ENCODE peak calls at places on chromosomes 5 and 9, in eight cellular contexts. V is effector CD8-positive, alpha-beta T cell; C is tibial artery; N is endothelial cell; U is uterus; E is cardiac fibroblast; T is stimulated activated CD8-positive, alpha-beta memory T cell treated with anti-CD3 and anti-CD28 coated beads, Interleukin-12 subunit alpha, Interleukin-12 subunit beta, amount 100 ng/mL, for 1 hour; R is WTC11. K is an unnamed sample.

GRCh38 chr5:16005210-16005609 is 174.4 kb downstream of the MARCHF11 start:
- DNase-seq in V (no peak), C (no peak), N (no peak), U (no peak), E (no peak), T (no peak), R (no peak), K (no peak)

GRCh38 chr9:15729507-15729906 is 176.7 kb downstream of the CCDC171 start:
- DNase-seq in V (no peak), C (no peak), N (no peak), U (no peak), E (no peak), T (no peak), R (no peak), K (no peak)

GRCh38 chr9:96215841-96216240 is 86.1 kb downstream of the HSD17B3 start:
- DNase-seq in V (no peak), C (no peak), N (no peak), U (no peak), E (no peak), T (no peak), R (no peak), K (no peak)

GRCh38 chr5:108481355-108481931 is 99.5 kb upstream of the FBXL17 start:
- DNase-seq in V (no peak), C (no peak), N (no peak), U (no peak), E (peak; percentile 43), T (no peak), R (no peak), K (no peak)

GRCh38 chr9:17003576-17004240 is 131.1 kb upstream of the CNTLN start:
- DNase-seq in V (no peak), C (no peak), N (no peak), U (no peak), E (peak; percentile 61), T (no peak), R (no peak), K (no peak)

GRCh38 chr5:132268698-132269551 is 11.4 kb downstream of the PDLIM4 start:
- DNase-seq in V (no peak), C (no peak), N (no peak), U (peak; percentile 49), E (no peak), T (no peak), R (no peak), K (no peak)

GRCh38 chr5:150293091-150293941 is 3.7 kb upstream of the CAMK2A start:
- DNase-seq in V (no peak), C (no peak), N (no peak), U (no peak), E (no peak), T (no peak), R (no peak), K (no peak)

GRCh38 chr5:96718635-96719077 is 56.5 kb downstream of the CAST start:
- DNase-seq in V (no peak), C (peak; percentile 35), N (no peak), U (peak; percentile 44), E (peak; percentile 24), T (no peak), R (no peak), K (peak; percentile 81)

GRCh38 chr5:176736271-176736965 is 73.9 kb upstream of the UNC5A start:
- DNase-seq in V (no peak), C (peak; percentile 8), N (no peak), U (peak; percentile 3), E (no peak), T (no peak), R (peak; percentile 4), K (no peak)

GRCh38 chr9:94554439-94555331 is at the start of gene PCAT7:
- DNase-seq in V (no peak), C (no peak), N (peak; percentile 83), U (no peak), E (peak; percentile 59), T (no peak), R (peak; percentile 78), K (peak; percentile 35)

GRCh38 chr5:172901012-172901780 is 58.0 kb upstream of the RPL26L1 start:
- DNase-seq in V (no peak), C (peak; percentile 90), N (no peak), U (peak; percentile 94), E (peak; percentile 83), T (no peak), R (no peak), K (peak; percentile 83)

GRCh38 chr5:61809651-61810050 is 477.6 kb downstream of the ZSWIM6 start:
- DNase-seq in V (no peak), C (no peak), N (no peak), U (no peak), E (no peak), T (no peak), R (no peak), K (no peak)

GRCh38 chr5:133827001-133827400 is 141.4 kb downstream of the C5orf15 start:
- DNase-seq in V (no peak), C (no peak), N (no peak), U (no peak), E (no peak), T (no peak), R (no peak), K (no peak)

GRCh38 chr9:86796671-86797070 is 150.6 kb downstream of the GAS1 start:
- DNase-seq in V (no peak), C (no peak), N (no peak), U (no peak), E (no peak), T (no peak), R (no peak), K (no peak)

GRCh38 chr5:178081571-178082244 is 31.6 kb upstream of the N4BP3 start:
- DNase-seq in V (no peak), C (no peak), N (no peak), U (no peak), E (no peak), T (no peak), R (no peak), K (no peak)

GRCh38 chr9:136052433-136052880 is 42.6 kb downstream of the NACC2 start:
- DNase-seq in V (no peak), C (no peak), N (no peak), U (no peak), E (peak; percentile 32), T (no peak), R (no peak), K (no peak)

GRCh38 chr5:180212363-180213255 is 3.6 kb upstream of the RASGEF1C start:
- DNase-seq in V (no peak), C (no peak), N (no peak), U (no peak), E (peak; percentile 53), T (no peak), R (no peak), K (no peak)

GRCh38 chr5:110625376-110625999 is 101.0 kb downstream of the TMEM232 start:
- DNase-seq in V (no peak), C (no peak), N (no peak), U (no peak), E (peak; percentile 58), T (no peak), R (no peak), K (no peak)

GRCh38 chr5:158115468-158115867 is 256.5 kb upstream of the CLINT1 start:
- DNase-seq in V (no peak), C (no peak), N (no peak), U (no peak), E (no peak), T (no peak), R (no peak), K (no peak)

GRCh38 chr5:145283101-145283500 is 552.0 kb downstream of the PRELID2 start:
- DNase-seq in V (no peak), C (no peak), N (no peak), U (no peak), E (peak; percentile 10), T (no peak), R (no peak), K (no peak)

GRCh38 chr5:38783011-38783551 is 62.7 kb upstream of the OSMR start:
- DNase-seq in V (no peak), C (peak; percentile 49), N (no peak), U (no peak), E (peak; percentile 92), T (no peak), R (no peak), K (no peak)

GRCh38 chr9:115093550-115093949 is 24.4 kb downstream of the TNC start:
- DNase-seq in V (no peak), C (no peak), N (no peak), U (no peak), E (no peak), T (no peak), R (no peak), K (no peak)

GRCh38 chr5:113807384-113808053 is 294.0 kb downstream of the YTHDC2 start:
- DNase-seq in V (no peak), C (no peak), N (no peak), U (peak; percentile 59), E (peak; percentile 31), T (no peak), R (no peak), K (peak; percentile 25)

K was measured in heart left ventricle.